ENCODE peak calls at places on chromosome 1, in eight cellular contexts. N, P, D, V, C, M, G and E are unnamed samples.

GRCh38 chr1:25732821-25733220 is 67.2 kb upstream of the SELENON start:
- DNase-seq in N (no peak), P (no peak), D (peak; percentile 55), V (peak; percentile 63), C (no peak), M (no peak), G (no peak), E (no peak)

GRCh38 chr1:20281801-20282200 is 8.9 kb upstream of the VWA5B1 start:
- DNase-seq in N (no peak), P (no peak), D (no peak), V (no peak), C (no peak), M (peak; percentile 23), G (peak; percentile 81), E (no peak)

GRCh38 chr1:15186846-15187151 is 33.3 kb downstream of the TMEM51 start:
- DNase-seq in N (no peak), P (no peak), D (no peak), V (no peak), C (no peak), M (peak; percentile 53), G (no peak), E (no peak)

GRCh38 chr1:152034654-152035405 is 2.0 kb downstream of the S100A11 start:
- DNase-seq in N (no peak), P (no peak), D (no peak), V (no peak), C (no peak), M (peak; percentile 86), G (peak; percentile 81), E (peak; percentile 77)

GRCh38 chr1:167294528-167294927 is 73.8 kb downstream of the POU2F1 start:
- DNase-seq in N (no peak), P (no peak), D (no peak), V (no peak), C (no peak), M (peak; percentile 66), G (peak; percentile 34), E (no peak)

GRCh38 chr1:27298632-27299384 is 23.2 kb upstream of the TMEM222 start:
- DNase-seq in N (no peak), P (no peak), D (no peak), V (no peak), C (no peak), M (no peak), G (peak; percentile 16), E (no peak)

GRCh38 chr1:234601217-234602017 is 8.6 kb downstream of the IRF2BP2 start:
- DNase-seq in N (no peak), P (no peak), D (no peak), V (no peak), C (no peak), M (peak; percentile 78), G (peak; percentile 77), E (no peak)

GRCh38 chr1:221093903-221094865 is 214.9 kb downstream of the HLX start:
- DNase-seq in N (no peak), P (no peak), D (no peak), V (no peak), C (no peak), M (peak; percentile 60), G (no peak), E (no peak)

GRCh38 chr1:94325379-94326302 is 88.3 kb upstream of the ARHGAP29 start:
- DNase-seq in N (no peak), P (no peak), D (no peak), V (no peak), C (no peak), M (peak; percentile 69), G (peak; percentile 99), E (no peak)

GRCh38 chr1:246372502-246372901 is 134.6 kb downstream of the SMYD3 start:
- DNase-seq in N (no peak), P (no peak), D (peak; percentile 59), V (no peak), C (no peak), M (no peak), G (no peak), E (no peak)

GRCh38 chr1:99544328-99544727 is 101.6 kb upstream of the PALMD start:
- DNase-seq in N (no peak), P (no peak), D (no peak), V (no peak), C (no peak), M (peak; percentile 50), G (peak; percentile 63), E (no peak)

GRCh38 chr1:229271448-229272120 is 673 bp downstream of the RAB4A start:
- DNase-seq in N (peak; percentile 34), P (no peak), D (no peak), V (no peak), C (no peak), M (peak; percentile 58), G (peak; percentile 19), E (no peak)

GRCh38 chr1:233389867-233390266 is 62.3 kb downstream of the MAP3K21 start:
- DNase-seq in N (no peak), P (no peak), D (no peak), V (no peak), C (no peak), M (no peak), G (no peak), E (no peak)

GRCh38 chr1:192476802-192477298 is 98.7 kb upstream of the RGS1 start:
- DNase-seq in N (peak; percentile 31), P (peak; percentile 57), D (peak; percentile 78), V (no peak), C (no peak), M (peak; percentile 57), G (peak; percentile 93), E (peak; percentile 36)

GRCh38 chr1:192475329-192475728 is 100.2 kb upstream of the RGS1 start:
- DNase-seq in N (no peak), P (no peak), D (no peak), V (no peak), C (no peak), M (no peak), G (no peak), E (no peak)

GRCh38 chr1:192474080-192474683 is 101.4 kb upstream of the RGS1 start:
- DNase-seq in N (no peak), P (no peak), D (no peak), V (no peak), C (no peak), M (peak; percentile 50), G (peak; percentile 43), E (no peak)

GRCh38 chr1:192475970-192476369 is 99.6 kb upstream of the RGS1 start:
- DNase-seq in N (no peak), P (no peak), D (no peak), V (no peak), C (no peak), M (no peak), G (no peak), E (no peak)

DNA sequence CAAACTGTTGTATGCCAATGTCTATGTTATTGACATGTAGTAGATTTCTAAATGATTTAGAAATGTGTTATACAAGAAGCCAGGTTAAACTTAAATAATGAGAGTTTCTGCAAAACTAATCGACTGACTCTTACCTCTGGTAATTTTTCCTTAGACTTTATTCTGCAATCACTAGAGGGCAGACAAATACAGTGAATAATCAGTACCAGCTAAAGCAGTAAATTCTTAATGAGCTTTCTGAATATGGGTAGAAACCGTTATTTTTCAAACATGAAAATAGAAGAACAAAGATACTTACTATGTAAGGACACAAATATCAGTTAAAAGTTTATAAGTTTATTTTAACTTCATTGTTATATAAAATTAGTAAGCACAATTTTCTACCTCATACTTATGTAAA is 97.9 kb upstream of the RGS1 start:
- DNase-seq in N (no peak), P (no peak), D (no peak), V (no peak), C (no peak), M (peak; percentile 65), G (peak; percentile 78), E (no peak)
- H3K4me3 ChIP-seq in N (no peak overlapping the region), P (no peak overlapping the region), D (no peak overlapping the region), V (no peak overlapping the region), C (no peak overlapping the region), M (no peak overlapping the region), G (no peak overlapping the region), E (no peak overlapping the region)

DNA sequence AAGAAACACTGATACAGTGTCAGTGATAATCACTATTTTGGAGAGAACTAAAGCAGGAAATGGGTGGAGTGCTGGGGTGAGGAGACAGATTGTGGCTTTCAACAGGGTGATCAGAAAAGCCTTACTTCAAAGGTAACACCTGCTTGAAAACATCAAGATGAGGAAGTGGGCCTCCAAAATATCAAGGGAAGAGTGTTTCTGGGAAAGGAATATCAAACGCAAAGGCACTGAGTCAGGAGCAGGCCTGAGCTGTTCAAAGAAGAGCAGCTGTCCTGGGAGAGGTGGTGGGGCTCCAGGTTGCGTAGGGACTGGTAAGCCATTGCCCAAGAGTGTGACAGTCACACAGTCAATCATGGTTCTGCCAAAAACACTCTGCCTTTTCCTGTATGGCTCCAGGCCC is 47.1 kb upstream of the ATP1A1 start:
- DNase-seq in N (no peak), P (peak; percentile 10), D (no peak), V (no peak), C (no peak), M (no peak), G (no peak), E (no peak)
- H3K4me3 ChIP-seq in N (no peak overlapping the region), P (no peak overlapping the region), D (no peak overlapping the region), V (no peak overlapping the region), C (no peak overlapping the region), M (no peak overlapping the region), G (no peak overlapping the region), E (no peak overlapping the region)

GRCh38 chr1:236158719-236159118 is 16.4 kb downstream of the GPR137B start:
- DNase-seq in N (no peak), P (no peak), D (no peak), V (no peak), C (no peak), M (no peak), G (no peak), E (no peak)

GRCh38 chr1:236155841-236156503 is 13.6 kb downstream of the GPR137B start:
- DNase-seq in N (no peak), P (no peak), D (no peak), V (no peak), C (no peak), M (no peak), G (no peak), E (no peak)

GRCh38 chr1:236155399-236155767 is 13.0 kb downstream of the GPR137B start:
- DNase-seq in N (no peak), P (no peak), D (no peak), V (no peak), C (no peak), M (no peak), G (no peak), E (no peak)

GRCh38 chr1:236154671-236155398 is 12.5 kb downstream of the GPR137B start:
- DNase-seq in N (no peak), P (no peak), D (no peak), V (no peak), C (no peak), M (no peak), G (no peak), E (no peak)

GRCh38 chr1:236156512-236157208 is 14.3 kb downstream of the GPR137B start:
- DNase-seq in N (no peak), P (peak; percentile 97), D (no peak), V (no peak), C (no peak), M (no peak), G (no peak), E (no peak)
- H3K4me3 ChIP-seq in N (no peak overlapping the region), P (peak overlapping the region; percentile 33), D (no peak overlapping the region), V (no peak overlapping the region), C (no peak overlapping the region), M (no peak overlapping the region), G (no peak overlapping the region), E (no peak overlapping the region)

DNA sequence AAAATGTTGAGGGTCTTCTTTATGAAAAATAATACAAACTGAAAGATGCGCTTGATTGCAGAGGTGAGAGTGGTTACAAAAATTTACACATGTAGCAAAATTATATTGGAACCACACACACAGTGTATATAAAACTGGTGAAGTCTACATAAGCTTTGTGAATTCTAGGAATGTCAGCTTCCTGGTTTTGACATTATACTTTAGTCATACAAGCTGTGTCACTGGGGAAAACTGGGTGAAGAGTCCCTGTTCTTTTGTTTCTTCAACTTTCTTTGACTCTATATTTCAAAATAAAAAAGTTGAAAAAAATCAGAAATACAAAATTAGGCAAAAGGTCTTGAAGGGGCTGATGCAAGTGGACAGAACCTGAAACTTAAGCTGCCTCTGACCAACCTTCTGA is 2.9 kb downstream of the C1QC start:
- DNase-seq in N (no peak), P (no peak), D (no peak), V (no peak), C (no peak), M (peak; percentile 7), G (no peak), E (no peak)
- H3K4me3 ChIP-seq in N (peak overlapping the region; percentile 46), P (no peak overlapping the region), D (no peak overlapping the region), V (no peak overlapping the region), C (no peak overlapping the region), M (no peak overlapping the region), G (no peak overlapping the region), E (no peak overlapping the region)